ENCODE peak calls at places on chromosomes 1 and 21, in five cellular contexts. H is IMR-90, R is neuronal stem cell, Z is PC-3, G is HCT116. P is an unnamed sample.

GRCh38 chr1:157189986-157190982 is 52.1 kb upstream of the ETV3 start:
- DNase-seq in Z (no peak), H (no peak), G (no peak), R (no peak), P (no peak)

GRCh38 chr1:109912214-109912861 is 1.7 kb downstream of the CSF1 start:
- DNase-seq in R (no peak), H (no peak), Z (no peak), G (no peak), P (no peak)

GRCh38 chr21:32515869-32516268 is 69.5 kb downstream of the TCP10L start:
- DNase-seq in R (no peak), Z (no peak), G (no peak), H (peak; percentile 41), P (no peak)

GRCh38 chr1:211133393-211133840 is 531 bp downstream of the KCNH1 start:
- DNase-seq in G (no peak), R (no peak), Z (no peak), H (no peak), P (peak; percentile 41)

GRCh38 chr1:12001249-12001917 is 17.9 kb upstream of the MIIP start:
- DNase-seq in G (peak; percentile 77), Z (peak; percentile 30), H (peak; percentile 56), R (peak; percentile 40), P (peak; percentile 91)

GRCh38 chr1:239016337-239016736 is 370.0 kb upstream of the CHRM3 start:
- DNase-seq in Z (no peak), G (no peak), H (no peak), R (no peak), P (no peak)

GRCh38 chr1:168833352-168833751 is 104.3 kb upstream of the DPT start:
- DNase-seq in G (no peak), H (no peak), Z (no peak), R (no peak), P (no peak)

GRCh38 chr1:95309031-95309459 is 75.0 kb downstream of the RWDD3 start:
- DNase-seq in G (peak; percentile 42), R (peak; percentile 62), Z (peak; percentile 66), H (peak; percentile 21), P (peak; percentile 84)

GRCh38 chr1:115373305-115373704 is 35.3 kb upstream of the NGF start:
- DNase-seq in H (peak; percentile 95), R (no peak), Z (peak; percentile 60), G (no peak), P (no peak)

GRCh38 chr1:46533179-46533864 is 18.1 kb downstream of the KNCN start:
- DNase-seq in R (no peak), Z (no peak), H (peak; percentile 26), G (no peak), P (no peak)

GRCh38 chr1:156383023-156383422 is 14.0 kb downstream of the RHBG start:
- DNase-seq in G (peak; percentile 45), H (peak; percentile 51), Z (peak; percentile 86), R (peak; percentile 65), P (peak; percentile 88)

GRCh38 chr1:203424861-203425667 is 50.5 kb upstream of the PRELP start:
- DNase-seq in R (no peak), Z (peak; percentile 40), G (no peak), H (peak; percentile 53), P (no peak)

GRCh38 chr1:230140221-230141001 is 73.4 kb downstream of the GALNT2 start:
- DNase-seq in G (no peak), R (no peak), H (peak; percentile 90), Z (no peak), P (no peak)

GRCh38 chr1:92481598-92482403 is 4.9 kb downstream of the GFI1 start:
- DNase-seq in R (peak; percentile 37), Z (no peak), G (no peak), H (no peak), P (peak; percentile 28)

GRCh38 chr1:2975466-2976179 is 45.6 kb upstream of the ACTRT2 start:
- DNase-seq in G (no peak), Z (no peak), R (no peak), H (no peak), P (no peak)

GRCh38 chr1:218772575-218772974 is 401.1 kb upstream of the LYPLAL1 start:
- DNase-seq in G (no peak), R (no peak), H (peak; percentile 85), Z (peak; percentile 68), P (no peak)

GRCh38 chr1:22386774-22387173 is 64.9 kb upstream of the ZBTB40 start:
- DNase-seq in G (no peak), H (no peak), Z (no peak), R (no peak), P (no peak)

GRCh38 chr1:156852414-156852874 is 6.5 kb downstream of the INSRR start:
- DNase-seq in H (peak; percentile 27), G (no peak), R (no peak), Z (peak; percentile 39), P (no peak)

GRCh38 chr1:22889213-22889827 is 83.3 kb downstream of the LACTBL1 start:
- DNase-seq in H (peak; percentile 51), G (peak; percentile 28), Z (peak; percentile 66), R (no peak), P (peak; percentile 25)

GRCh38 chr1:85027242-85027983 is 20.9 kb downstream of the MCOLN3 start:
- DNase-seq in G (no peak), Z (peak; percentile 21), R (no peak), H (peak; percentile 2), P (peak; percentile 26)

GRCh38 chr1:61053712-61054608 is 28.4 kb upstream of the NFIA start:
- DNase-seq in G (no peak), R (no peak), H (no peak), Z (no peak), P (peak; percentile 23)

GRCh38 chr1:93399781-93400180 is 48.1 kb upstream of the FNBP1L start:
- DNase-seq in H (no peak), R (no peak), G (no peak), Z (peak; percentile 17), P (peak; percentile 87)

GRCh38 chr1:61636814-61637213 is 88.1 kb downstream of the TM2D1 start:
- DNase-seq in H (no peak), Z (no peak), R (no peak), G (no peak), P (no peak)

GRCh38 chr1:243495442-243496172 is 239.8 kb downstream of the SDCCAG8 start:
- DNase-seq in G (no peak), Z (no peak), H (peak; percentile 74), R (no peak), P (no peak)

GRCh38 chr21:16532841-16533240 is 803.1 kb downstream of the USP25 start:
- DNase-seq in Z (no peak), R (no peak), H (peak; percentile 43), G (no peak), P (no peak)

GRCh38 chr1:7478797-7479499 is 292.1 kb upstream of the VAMP3 start:
- DNase-seq in Z (no peak), H (peak; percentile 100), R (no peak), G (no peak), P (no peak)

GRCh38 chr21:19535356-19535755 is 1131.8 kb upstream of the TMPRSS15 start:
- DNase-seq in R (no peak), G (no peak), Z (no peak), H (no peak), P (peak; percentile 88)

GRCh38 chr21:10430007-10430406 is 91.4 kb upstream of the TPTE start:
- DNase-seq in G (no peak), Z (no peak), H (no peak), R (no peak), P (no peak)

GRCh38 chr1:232767381-232768074 is 37.7 kb upstream of the MAP10 start:
- DNase-seq in G (peak; percentile 10), R (no peak), H (peak; percentile 74), Z (peak; percentile 94), P (no peak)

GRCh38 chr1:232764458-232765231 is 40.6 kb upstream of the MAP10 start:
- DNase-seq in R (no peak), Z (no peak), H (no peak), G (no peak), P (no peak)

GRCh38 chr1:232766224-232766890 is 38.9 kb upstream of the MAP10 start:
- DNase-seq in R (no peak), G (no peak), H (no peak), Z (no peak), P (peak; percentile 45)

GRCh38 chr1:232765536-232765935 is 39.7 kb upstream of the MAP10 start:
- DNase-seq in H (no peak), Z (no peak), R (no peak), G (no peak), P (no peak)

GRCh38 chr1:232766904-232767303 is 38.3 kb upstream of the MAP10 start:
- DNase-seq in R (no peak), G (no peak), Z (no peak), H (no peak), P (no peak)
- H3K4me2 ChIP-seq in R (no peak overlapping the region), G (no peak overlapping the region), Z (peak overlapping the region; percentile 39), H (no peak overlapping the region), P (no peak overlapping the region)

GRCh38 chr21:38459490-38459889 is 38.8 kb downstream of the ERG start:
- DNase-seq in G (no peak), Z (peak; percentile 43), H (no peak), R (no peak), P (no peak)
- H3K9ac ChIP-seq in G (no peak overlapping the region), Z (no peak overlapping the region), H (no peak overlapping the region), R (no peak overlapping the region), P (no peak overlapping the region)

DNA sequence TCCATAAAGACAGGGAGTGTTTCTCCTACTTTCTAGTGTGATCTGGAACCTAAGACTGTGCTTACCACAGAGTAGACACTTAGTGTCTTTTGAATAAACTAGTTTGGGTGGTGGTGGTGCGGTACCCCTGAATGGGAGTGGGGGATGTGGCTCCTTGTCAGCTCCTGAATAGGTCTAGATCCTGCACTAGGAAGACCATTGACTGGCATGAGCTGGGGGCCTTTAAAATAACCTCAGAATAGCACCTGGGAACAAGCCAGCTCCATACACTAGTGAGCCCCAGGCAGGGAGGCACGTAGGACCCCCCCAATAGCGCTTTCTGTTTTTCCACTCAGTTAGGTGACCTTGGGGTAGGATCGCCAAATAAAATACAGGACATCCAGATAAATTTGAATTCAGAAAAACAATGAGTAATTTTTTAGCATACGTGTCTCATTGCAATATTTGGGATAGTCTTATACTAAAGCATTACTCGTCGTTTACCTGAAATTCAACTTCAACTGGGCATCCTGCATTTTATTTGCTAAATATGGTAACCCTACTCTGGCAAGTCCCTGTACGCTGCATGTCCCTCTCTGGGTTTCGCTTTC is 45.6 kb downstream of the AZIN2 start:
- DNase-seq in G (no peak), Z (no peak), H (no peak), R (no peak), P (no peak)
- H3K4me2 ChIP-seq in G (peak overlapping the region; percentile 97), Z (peak overlapping the region; percentile 95), H (peak overlapping the region; percentile 62), R (peak overlapping the region; percentile 83), P (peak overlapping the region; percentile 97)

GRCh38 chr21:18274370-18274769 is 29.7 kb downstream of the CHODL start:
- DNase-seq in G (no peak), H (no peak), Z (no peak), R (no peak), P (no peak)
- H3K9ac ChIP-seq in G (no peak overlapping the region), H (no peak overlapping the region), Z (no peak overlapping the region), R (no peak overlapping the region), P (no peak overlapping the region)

DNA sequence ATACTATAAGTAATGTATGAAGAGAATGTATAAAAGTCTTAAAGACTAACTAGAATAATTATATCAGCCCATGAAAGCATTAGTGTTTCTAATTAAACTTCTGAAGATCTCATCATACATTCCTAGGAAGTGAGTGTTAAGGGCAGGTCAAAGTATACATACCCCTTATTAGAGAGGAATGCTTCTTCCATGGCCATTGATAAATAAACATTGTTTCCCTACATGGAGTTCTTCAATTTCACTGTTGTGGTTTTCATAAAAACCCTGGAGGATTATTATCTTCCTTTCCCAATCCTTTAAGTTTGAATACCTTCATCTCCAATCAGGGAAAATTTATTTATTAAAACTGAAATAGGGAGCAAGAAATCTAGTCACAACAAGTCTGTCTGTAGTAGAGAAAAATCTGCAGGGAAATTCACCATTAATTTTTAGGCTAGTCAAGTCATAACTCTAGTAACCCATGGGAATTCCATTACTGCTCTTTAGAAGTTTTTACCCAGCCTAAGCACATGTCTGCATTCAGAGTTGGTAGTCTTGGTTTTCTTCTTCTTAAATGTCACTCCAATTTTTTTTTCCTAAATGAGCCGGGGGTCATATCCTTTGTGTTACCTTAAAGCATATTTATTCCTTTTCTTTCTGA is 147.0 kb downstream of the TNFSF18 start:
- DNase-seq in R (no peak), Z (peak; percentile 91), H (peak; percentile 82), G (no peak), P (no peak)
- H3K4me2 ChIP-seq in R (no peak overlapping the region), Z (peak overlapping the region; percentile 10), H (peak overlapping the region; percentile 29), G (peak overlapping the region; percentile 40), P (no peak overlapping the region)

P was measured in mesendoderm.